ENCODE peak calls at places on chromosomes 13 and 19, in seven cellular contexts. One of them, this sample, is unnamed.
A peak's percentile ranks its signal among the peaks of the same experiment; 100 is the strongest.

GRCh38 chr13:39209731-39210633 is 171.7 kb downstream of the NHLRC3 start:
- DNase-seq in IMR-90: peak; percentile 11
- DNase-seq in breast epithelium: no peak
- DNase-seq in H9: no peak
- DNase-seq in esophagus squamous epithelium: no peak
- DNase-seq in thoracic aorta: no peak
- DNase-seq in pancreas: no peak
- DNase-seq in this sample: no peak

GRCh38 chr13:98585946-98586345 is 9.0 kb upstream of the STK24 start:
- DNase-seq in thoracic aorta: no peak
- DNase-seq in H9: no peak
- DNase-seq in pancreas: no peak
- DNase-seq in IMR-90: no peak
- DNase-seq in breast epithelium: no peak
- DNase-seq in esophagus squamous epithelium: no peak
- DNase-seq in this sample: no peak

GRCh38 chr13:42985312-42986175 is 6.5 kb downstream of the EPSTI1 start:
- DNase-seq in breast epithelium: no peak
- DNase-seq in thoracic aorta: no peak
- DNase-seq in pancreas: no peak
- DNase-seq in H9: peak; percentile 32
- DNase-seq in IMR-90: no peak
- DNase-seq in esophagus squamous epithelium: no peak
- DNase-seq in this sample: no peak

GRCh38 chr19:55253264-55253663 is 5.6 kb downstream of the PPP6R1 start:
- DNase-seq in breast epithelium: no peak
- DNase-seq in esophagus squamous epithelium: no peak
- DNase-seq in IMR-90: no peak
- DNase-seq in thoracic aorta: no peak
- DNase-seq in H9: no peak
- DNase-seq in pancreas: no peak
- DNase-seq in this sample: no peak

GRCh38 chr19:6056801-6057650 is 53.3 kb downstream of the RFX2 start:
- DNase-seq in IMR-90: peak; percentile 91
- DNase-seq in thoracic aorta: peak; percentile 84
- DNase-seq in H9: peak; percentile 39
- DNase-seq in breast epithelium: peak; percentile 78
- DNase-seq in pancreas: peak; percentile 43
- DNase-seq in esophagus squamous epithelium: no peak
- DNase-seq in this sample: no peak

GRCh38 chr19:48145596-48146254 is 24.4 kb downstream of the LIG1 start:
- DNase-seq in breast epithelium: no peak
- DNase-seq in thoracic aorta: no peak
- DNase-seq in esophagus squamous epithelium: no peak
- DNase-seq in pancreas: no peak
- DNase-seq in IMR-90: no peak
- DNase-seq in H9: no peak
- DNase-seq in this sample: no peak

GRCh38 chr13:67077132-67077531 is 153.0 kb downstream of the PCDH9 start:
- DNase-seq in esophagus squamous epithelium: no peak
- DNase-seq in IMR-90: no peak
- DNase-seq in H9: no peak
- DNase-seq in breast epithelium: no peak
- DNase-seq in thoracic aorta: no peak
- DNase-seq in pancreas: no peak
- DNase-seq in this sample: no peak

GRCh38 chr13:45370922-45371406 is 30.0 kb upstream of the TPT1 start:
- DNase-seq in H9: peak; percentile 90
- DNase-seq in thoracic aorta: peak; percentile 8
- DNase-seq in IMR-90: peak; percentile 84
- DNase-seq in pancreas: peak; percentile 70
- DNase-seq in esophagus squamous epithelium: no peak
- DNase-seq in breast epithelium: peak; percentile 71
- DNase-seq in this sample: peak; percentile 36

GRCh38 chr19:51075998-51076397 is 6.7 kb downstream of the KLK14 start:
- DNase-seq in esophagus squamous epithelium: no peak
- DNase-seq in breast epithelium: no peak
- DNase-seq in H9: no peak
- DNase-seq in IMR-90: no peak
- DNase-seq in thoracic aorta: no peak
- DNase-seq in pancreas: no peak
- DNase-seq in this sample: no peak

GRCh38 chr13:34591163-34591562 is 350.9 kb upstream of the NBEA start:
- DNase-seq in IMR-90: no peak
- DNase-seq in breast epithelium: no peak
- DNase-seq in H9: no peak
- DNase-seq in pancreas: no peak
- DNase-seq in thoracic aorta: no peak
- DNase-seq in esophagus squamous epithelium: no peak
- DNase-seq in this sample: no peak

GRCh38 chr13:32737111-32737571 is 150.9 kb downstream of the PDS5B start:
- DNase-seq in H9: no peak
- DNase-seq in thoracic aorta: no peak
- DNase-seq in breast epithelium: no peak
- DNase-seq in pancreas: no peak
- DNase-seq in esophagus squamous epithelium: no peak
- DNase-seq in IMR-90: no peak
- DNase-seq in this sample: no peak

GRCh38 chr19:38975861-38976271 is 324 bp upstream of the FBXO17 start:
- DNase-seq in pancreas: peak; percentile 32
- DNase-seq in IMR-90: peak; percentile 31
- DNase-seq in breast epithelium: no peak
- DNase-seq in esophagus squamous epithelium: no peak
- DNase-seq in thoracic aorta: no peak
- DNase-seq in H9: peak; percentile 56
- DNase-seq in this sample: no peak

GRCh38 chr13:71968025-71968424 is 101.0 kb upstream of the DACH1 start:
- DNase-seq in H9: peak; percentile 50
- DNase-seq in breast epithelium: no peak
- DNase-seq in pancreas: no peak
- DNase-seq in esophagus squamous epithelium: no peak
- DNase-seq in IMR-90: no peak
- DNase-seq in thoracic aorta: no peak
- DNase-seq in this sample: no peak

GRCh38 chr13:20525601-20526544 is at the start of gene CRYL1:
- DNase-seq in IMR-90: peak; percentile 73
- DNase-seq in esophagus squamous epithelium: peak; percentile 32
- DNase-seq in breast epithelium: no peak
- DNase-seq in H9: peak; percentile 45
- DNase-seq in pancreas: peak; percentile 70
- DNase-seq in thoracic aorta: peak; percentile 41
- DNase-seq in this sample: peak; percentile 58

GRCh38 chr13:74825170-74825948 is 656.6 kb downstream of the TBC1D4 start:
- DNase-seq in thoracic aorta: no peak
- DNase-seq in pancreas: no peak
- DNase-seq in H9: no peak
- DNase-seq in breast epithelium: no peak
- DNase-seq in IMR-90: peak; percentile 49
- DNase-seq in esophagus squamous epithelium: no peak
- DNase-seq in this sample: no peak

GRCh38 chr13:49443327-49443688 is 556 bp downstream of the CAB39L start:
- DNase-seq in breast epithelium: no peak
- DNase-seq in H9: no peak
- DNase-seq in IMR-90: peak; percentile 35
- DNase-seq in esophagus squamous epithelium: no peak
- DNase-seq in thoracic aorta: no peak
- DNase-seq in pancreas: no peak
- DNase-seq in this sample: no peak

GRCh38 chr19:14277608-14278007 is 71.6 kb upstream of the ADGRL1 start:
- DNase-seq in breast epithelium: no peak
- DNase-seq in esophagus squamous epithelium: no peak
- DNase-seq in thoracic aorta: no peak
- DNase-seq in IMR-90: no peak
- DNase-seq in H9: no peak
- DNase-seq in pancreas: no peak
- DNase-seq in this sample: no peak

GRCh38 chr19:13019330-13019729 is 24.1 kb downstream of the NFIX start:
- DNase-seq in esophagus squamous epithelium: no peak
- DNase-seq in pancreas: no peak
- DNase-seq in breast epithelium: no peak
- DNase-seq in thoracic aorta: no peak
- DNase-seq in IMR-90: no peak
- DNase-seq in H9: no peak
- DNase-seq in this sample: no peak
- H3K27me3 ChIP-seq in esophagus squamous epithelium: no peaks in the 10 kb centered on the region
- H3K27me3 ChIP-seq in pancreas: no peaks in the 10 kb centered on the region
- H3K27me3 ChIP-seq in breast epithelium: no peaks in the 10 kb centered on the region
- H3K27me3 ChIP-seq in thoracic aorta: no peaks in the 10 kb centered on the region
- H3K27me3 ChIP-seq in IMR-90: no peaks in the 10 kb centered on the region
- H3K27me3 ChIP-seq in H9: peaks cover 80% of the 10 kb centered on the region
- H3K27me3 ChIP-seq in this sample: no peaks in the 10 kb centered on the region

GRCh38 chr19:53897459-53897858 is 11.6 kb upstream of the CACNG7 start:
- DNase-seq in esophagus squamous epithelium: no peak
- DNase-seq in IMR-90: no peak
- DNase-seq in H9: no peak
- DNase-seq in thoracic aorta: no peak
- DNase-seq in pancreas: no peak
- DNase-seq in breast epithelium: no peak
- DNase-seq in this sample: no peak
- H3K27me3 ChIP-seq in esophagus squamous epithelium: no peaks in the 10 kb centered on the region
- H3K27me3 ChIP-seq in IMR-90: peaks cover 17% of the 10 kb centered on the region
- H3K27me3 ChIP-seq in H9: no peaks in the 10 kb centered on the region
- H3K27me3 ChIP-seq in thoracic aorta: peaks cover 6% of the 10 kb centered on the region
- H3K27me3 ChIP-seq in pancreas: no peaks in the 10 kb centered on the region
- H3K27me3 ChIP-seq in breast epithelium: peaks cover 3% of the 10 kb centered on the region
- H3K27me3 ChIP-seq in this sample: no peaks in the 10 kb centered on the region

GRCh38 chr13:110438776-110439175 is 122.7 kb downstream of the RAB20 start:
- DNase-seq in thoracic aorta: no peak
- DNase-seq in breast epithelium: no peak
- DNase-seq in pancreas: no peak
- DNase-seq in H9: no peak
- DNase-seq in esophagus squamous epithelium: no peak
- DNase-seq in IMR-90: no peak
- DNase-seq in this sample: no peak
- H3K27me3 ChIP-seq in thoracic aorta: no peaks in the 10 kb centered on the region
- H3K27me3 ChIP-seq in breast epithelium: no peaks in the 10 kb centered on the region
- H3K27me3 ChIP-seq in pancreas: no peaks in the 10 kb centered on the region
- H3K27me3 ChIP-seq in H9: no peaks in the 10 kb centered on the region
- H3K27me3 ChIP-seq in esophagus squamous epithelium: no peaks in the 10 kb centered on the region
- H3K27me3 ChIP-seq in IMR-90: no peaks in the 10 kb centered on the region
- H3K27me3 ChIP-seq in this sample: no peaks in the 10 kb centered on the region

DNA sequence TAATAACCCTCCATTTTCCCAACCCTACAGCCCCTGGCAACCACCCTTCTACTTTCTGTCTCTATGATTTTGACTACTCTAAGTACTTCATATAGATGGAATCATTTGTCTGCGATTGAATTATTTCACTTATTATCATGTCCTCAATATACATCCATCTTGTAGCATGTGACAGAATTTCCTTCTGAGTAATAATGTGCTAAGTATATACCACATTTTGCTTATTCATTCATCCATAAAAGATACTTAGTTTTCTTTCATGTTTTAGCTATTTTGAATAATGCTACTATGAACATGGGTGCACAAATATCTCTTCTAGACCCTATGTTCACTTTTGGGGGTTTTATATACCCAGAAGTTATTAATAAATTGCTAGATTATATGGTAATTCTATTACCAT is 17.4 kb upstream of the NDFIP2 start:
- DNase-seq in thoracic aorta: no peak
- DNase-seq in pancreas: no peak
- DNase-seq in H9: no peak
- DNase-seq in breast epithelium: no peak
- DNase-seq in IMR-90: no peak
- DNase-seq in esophagus squamous epithelium: no peak
- DNase-seq in this sample: no peak
- H3K27me3 ChIP-seq in thoracic aorta: no peaks in the 10 kb centered on the region
- H3K27me3 ChIP-seq in pancreas: no peaks in the 10 kb centered on the region
- H3K27me3 ChIP-seq in H9: no peaks in the 10 kb centered on the region
- H3K27me3 ChIP-seq in breast epithelium: no peaks in the 10 kb centered on the region
- H3K27me3 ChIP-seq in IMR-90: no peaks in the 10 kb centered on the region
- H3K27me3 ChIP-seq in esophagus squamous epithelium: no peaks in the 10 kb centered on the region
- H3K27me3 ChIP-seq in this sample: no peaks in the 10 kb centered on the region